ENCODE peak calls at places on chromosomes 12 and 14, in nine cellular contexts. D is NCI-H1436; S is hippocampal formation; H is NCI-H1694 treated with DMSO at 0.1 percent for 48 hours; W is activated CD4-positive, alpha-beta T cell treated with anti-CD3 and anti-CD28 coated beads, Interleukin-2, amount 10 ng/mL, durations not matched to agents 7 days and 5 days; C is mesendoderm; R is stimulated activated naive B cell treated with anti-CD40 and anti-IgM and Interleukin-4, amounts not matched to agents 10 μg/mL and 1 μg/mL and 100 μg/mL, for 72 hours; B is left colon; L is occipital lobe. T is an unnamed sample.
A peak's percentile ranks its signal among the peaks of the same experiment; 100 is the strongest.

GRCh38 chr14:99724939-99725773 is 41.1 kb downstream of the CYP46A1 start:
- DNase-seq in C (no peak), S (no peak), B (no peak), L (no peak), D (no peak), W (no peak), H (no peak), R (no peak), T (no peak)

GRCh38 chr14:29643415-29644206 is 284.0 kb downstream of the PRKD1 start:
- DNase-seq in D (no peak), H (peak; percentile 21), W (no peak), C (peak; percentile 14), L (no peak), R (no peak), S (no peak), B (no peak), T (no peak)

GRCh38 chr12:111439657-111440151 is 34.0 kb downstream of the SH2B3 start:
- DNase-seq in L (no peak), D (no peak), B (no peak), H (no peak), R (no peak), S (no peak), W (no peak), C (no peak), T (no peak)

GRCh38 chr14:60722836-60723217 is 1.3 kb downstream of the SIX4 start:
- DNase-seq in S (no peak), D (no peak), B (no peak), H (no peak), R (no peak), C (peak; percentile 72), L (no peak), W (no peak), T (peak; percentile 9)

GRCh38 chr14:102728509-102728908 is 48.7 kb upstream of the TRAF3 start:
- DNase-seq in H (no peak), D (no peak), R (no peak), C (no peak), L (no peak), S (no peak), B (no peak), W (no peak), T (no peak)

GRCh38 chr12:22738945-22739344 is 114.0 kb downstream of the ETNK1 start:
- DNase-seq in R (no peak), W (no peak), C (no peak), H (no peak), B (no peak), S (no peak), L (no peak), D (no peak), T (no peak)

GRCh38 chr14:71358209-71358931 is 451.1 kb downstream of the PCNX1 start:
- DNase-seq in S (no peak), R (peak; percentile 72), H (no peak), C (no peak), D (no peak), B (no peak), W (no peak), L (no peak), T (no peak)

GRCh38 chr12:30985814-30986452 is 59.4 kb downstream of the TSPAN11 start:
- DNase-seq in D (peak; percentile 30), S (peak; percentile 52), H (peak; percentile 71), C (peak; percentile 70), B (peak; percentile 35), R (peak; percentile 23), W (peak; percentile 19), L (peak; percentile 33), T (peak; percentile 76)

GRCh38 chr14:53183071-53183470 is 29.9 kb upstream of the DDHD1 start:
- DNase-seq in S (no peak), C (peak; percentile 16), D (no peak), B (no peak), L (no peak), W (no peak), R (no peak), H (no peak), T (no peak)

GRCh38 chr14:72663076-72663487 is 230.8 kb downstream of the DPF3 start:
- DNase-seq in R (no peak), W (no peak), B (no peak), S (no peak), C (no peak), H (no peak), L (no peak), D (no peak), T (no peak)

GRCh38 chr12:113862570-113863454 is 103.3 kb downstream of the RBM19 start:
- DNase-seq in R (peak; percentile 22), C (peak; percentile 88), B (no peak), D (peak; percentile 72), W (no peak), H (no peak), L (no peak), S (no peak), T (peak; percentile 88)

GRCh38 chr14:52131640-52132320 is 62.9 kb upstream of the NID2 start:
- DNase-seq in C (peak; percentile 92), S (peak; percentile 71), D (peak; percentile 85), L (peak; percentile 15), R (peak; percentile 24), W (peak; percentile 29), B (peak; percentile 80), H (peak; percentile 90), T (peak; percentile 50)

GRCh38 chr12:126358806-126359205 is 1293.6 kb downstream of the AACS start:
- DNase-seq in B (no peak), R (no peak), L (no peak), H (no peak), W (no peak), D (no peak), C (no peak), S (no peak), T (no peak)

GRCh38 chr14:58922211-58922940 is 266.1 kb upstream of the DAAM1 start:
- DNase-seq in C (no peak), L (no peak), R (no peak), S (no peak), D (no peak), H (no peak), W (no peak), B (no peak), T (no peak)

GRCh38 chr14:87082917-87083316 is 910.1 kb downstream of the GALC start:
- DNase-seq in C (no peak), H (no peak), R (no peak), W (no peak), D (no peak), S (no peak), B (no peak), L (no peak), T (no peak)

GRCh38 chr14:24145700-24146621 is at the start of gene PSME2:
- DNase-seq in C (no peak), D (no peak), H (no peak), W (peak; percentile 26), L (no peak), R (no peak), B (no peak), S (no peak), T (no peak)